ENCODE peak calls at places on chromosomes 1 and 21, in eight cellular contexts. One of them, this sample, is unnamed.

GRCh38 chr1:218686258-218686657 is 341.1 kb downstream of the TGFB2 start:
- DNase-seq in neural progenitor cell: no peak
- DNase-seq in kidney epithelial cell: no peak
- DNase-seq in AG04450: peak; percentile 39
- DNase-seq in cardiac muscle cell: no peak
- DNase-seq in right lobe of liver: no peak
- DNase-seq in IMR-90: peak; percentile 79
- DNase-seq in HFF-Myc: peak; percentile 53
- DNase-seq in this sample: no peak

GRCh38 chr1:233904979-233905415 is 521 bp downstream of the SLC35F3 start:
- DNase-seq in neural progenitor cell: no peak
- DNase-seq in kidney epithelial cell: no peak
- DNase-seq in AG04450: no peak
- DNase-seq in cardiac muscle cell: no peak
- DNase-seq in right lobe of liver: no peak
- DNase-seq in IMR-90: no peak
- DNase-seq in HFF-Myc: no peak
- DNase-seq in this sample: no peak

GRCh38 chr1:51564124-51564523 is 45.1 kb upstream of the EPS15 start:
- DNase-seq in neural progenitor cell: no peak
- DNase-seq in kidney epithelial cell: no peak
- DNase-seq in AG04450: no peak
- DNase-seq in cardiac muscle cell: no peak
- DNase-seq in right lobe of liver: no peak
- DNase-seq in IMR-90: peak; percentile 74
- DNase-seq in HFF-Myc: no peak
- DNase-seq in this sample: no peak

GRCh38 chr1:116153692-116154031 is 42.5 kb downstream of the MAB21L3 start:
- DNase-seq in neural progenitor cell: no peak
- DNase-seq in kidney epithelial cell: no peak
- DNase-seq in AG04450: no peak
- DNase-seq in cardiac muscle cell: no peak
- DNase-seq in right lobe of liver: no peak
- DNase-seq in IMR-90: no peak
- DNase-seq in HFF-Myc: no peak
- DNase-seq in this sample: no peak

GRCh38 chr1:91622586-91622985 is 121.9 kb downstream of the CDC7 start:
- DNase-seq in neural progenitor cell: no peak
- DNase-seq in kidney epithelial cell: no peak
- DNase-seq in AG04450: no peak
- DNase-seq in cardiac muscle cell: no peak
- DNase-seq in right lobe of liver: no peak
- DNase-seq in IMR-90: no peak
- DNase-seq in HFF-Myc: no peak
- DNase-seq in this sample: peak; percentile 71

GRCh38 chr1:210678306-210678705 is 349.6 kb downstream of the HHAT start:
- DNase-seq in neural progenitor cell: no peak
- DNase-seq in kidney epithelial cell: no peak
- DNase-seq in AG04450: no peak
- DNase-seq in cardiac muscle cell: no peak
- DNase-seq in right lobe of liver: no peak
- DNase-seq in IMR-90: no peak
- DNase-seq in HFF-Myc: no peak
- DNase-seq in this sample: no peak

GRCh38 chr1:26016944-26017545 is 4.5 kb upstream of the EXTL1 start:
- DNase-seq in neural progenitor cell: no peak
- DNase-seq in kidney epithelial cell: no peak
- DNase-seq in AG04450: no peak
- DNase-seq in cardiac muscle cell: no peak
- DNase-seq in right lobe of liver: no peak
- DNase-seq in IMR-90: no peak
- DNase-seq in HFF-Myc: no peak
- DNase-seq in this sample: no peak

GRCh38 chr1:233172201-233172600 is 123.3 kb downstream of the PCNX2 start:
- DNase-seq in neural progenitor cell: no peak
- DNase-seq in kidney epithelial cell: no peak
- DNase-seq in AG04450: no peak
- DNase-seq in cardiac muscle cell: no peak
- DNase-seq in right lobe of liver: no peak
- DNase-seq in IMR-90: peak; percentile 15
- DNase-seq in HFF-Myc: no peak
- DNase-seq in this sample: no peak

GRCh38 chr1:164868990-164869389 is 310.0 kb downstream of the PBX1 start:
- DNase-seq in neural progenitor cell: no peak
- DNase-seq in kidney epithelial cell: no peak
- DNase-seq in AG04450: no peak
- DNase-seq in cardiac muscle cell: no peak
- DNase-seq in right lobe of liver: no peak
- DNase-seq in IMR-90: no peak
- DNase-seq in HFF-Myc: no peak
- DNase-seq in this sample: no peak

GRCh38 chr1:107682467-107682866 is 282.5 kb downstream of the VAV3 start:
- DNase-seq in neural progenitor cell: no peak
- DNase-seq in kidney epithelial cell: no peak
- DNase-seq in AG04450: no peak
- DNase-seq in cardiac muscle cell: no peak
- DNase-seq in right lobe of liver: no peak
- DNase-seq in IMR-90: no peak
- DNase-seq in HFF-Myc: no peak
- DNase-seq in this sample: no peak

GRCh38 chr1:211606914-211607751 is 28.2 kb upstream of the SLC30A1 start:
- DNase-seq in neural progenitor cell: no peak
- DNase-seq in kidney epithelial cell: no peak
- DNase-seq in AG04450: no peak
- DNase-seq in cardiac muscle cell: no peak
- DNase-seq in right lobe of liver: no peak
- DNase-seq in IMR-90: no peak
- DNase-seq in HFF-Myc: no peak
- DNase-seq in this sample: no peak

GRCh38 chr1:43991200-43991475 is 261 bp upstream of the CCDC24 start:
- DNase-seq in neural progenitor cell: no peak
- DNase-seq in kidney epithelial cell: no peak
- DNase-seq in AG04450: no peak
- DNase-seq in cardiac muscle cell: no peak
- DNase-seq in right lobe of liver: no peak
- DNase-seq in IMR-90: no peak
- DNase-seq in HFF-Myc: no peak
- DNase-seq in this sample: no peak

GRCh38 chr1:45526135-45526644 is 4.5 kb upstream of the PRDX1 start:
- DNase-seq in neural progenitor cell: no peak
- DNase-seq in kidney epithelial cell: no peak
- DNase-seq in AG04450: no peak
- DNase-seq in cardiac muscle cell: no peak
- DNase-seq in right lobe of liver: no peak
- DNase-seq in IMR-90: no peak
- DNase-seq in HFF-Myc: no peak
- DNase-seq in this sample: no peak

GRCh38 chr1:45518910-45519309 is 2.8 kb downstream of the PRDX1 start:
- DNase-seq in neural progenitor cell: peak; percentile 39
- DNase-seq in kidney epithelial cell: no peak
- DNase-seq in AG04450: no peak
- DNase-seq in cardiac muscle cell: no peak
- DNase-seq in right lobe of liver: no peak
- DNase-seq in IMR-90: no peak
- DNase-seq in HFF-Myc: no peak
- DNase-seq in this sample: no peak

GRCh38 chr1:45516465-45516864 is 5.2 kb downstream of the PRDX1 start:
- DNase-seq in neural progenitor cell: no peak
- DNase-seq in kidney epithelial cell: no peak
- DNase-seq in AG04450: no peak
- DNase-seq in cardiac muscle cell: no peak
- DNase-seq in right lobe of liver: no peak
- DNase-seq in IMR-90: no peak
- DNase-seq in HFF-Myc: no peak
- DNase-seq in this sample: no peak

GRCh38 chr1:45522324-45523104 is 830 bp upstream of the PRDX1 start:
- DNase-seq in neural progenitor cell: no peak
- DNase-seq in kidney epithelial cell: no peak
- DNase-seq in AG04450: no peak
- DNase-seq in cardiac muscle cell: no peak
- DNase-seq in right lobe of liver: no peak
- DNase-seq in IMR-90: peak; percentile 64
- DNase-seq in HFF-Myc: no peak
- DNase-seq in this sample: no peak

DNA sequence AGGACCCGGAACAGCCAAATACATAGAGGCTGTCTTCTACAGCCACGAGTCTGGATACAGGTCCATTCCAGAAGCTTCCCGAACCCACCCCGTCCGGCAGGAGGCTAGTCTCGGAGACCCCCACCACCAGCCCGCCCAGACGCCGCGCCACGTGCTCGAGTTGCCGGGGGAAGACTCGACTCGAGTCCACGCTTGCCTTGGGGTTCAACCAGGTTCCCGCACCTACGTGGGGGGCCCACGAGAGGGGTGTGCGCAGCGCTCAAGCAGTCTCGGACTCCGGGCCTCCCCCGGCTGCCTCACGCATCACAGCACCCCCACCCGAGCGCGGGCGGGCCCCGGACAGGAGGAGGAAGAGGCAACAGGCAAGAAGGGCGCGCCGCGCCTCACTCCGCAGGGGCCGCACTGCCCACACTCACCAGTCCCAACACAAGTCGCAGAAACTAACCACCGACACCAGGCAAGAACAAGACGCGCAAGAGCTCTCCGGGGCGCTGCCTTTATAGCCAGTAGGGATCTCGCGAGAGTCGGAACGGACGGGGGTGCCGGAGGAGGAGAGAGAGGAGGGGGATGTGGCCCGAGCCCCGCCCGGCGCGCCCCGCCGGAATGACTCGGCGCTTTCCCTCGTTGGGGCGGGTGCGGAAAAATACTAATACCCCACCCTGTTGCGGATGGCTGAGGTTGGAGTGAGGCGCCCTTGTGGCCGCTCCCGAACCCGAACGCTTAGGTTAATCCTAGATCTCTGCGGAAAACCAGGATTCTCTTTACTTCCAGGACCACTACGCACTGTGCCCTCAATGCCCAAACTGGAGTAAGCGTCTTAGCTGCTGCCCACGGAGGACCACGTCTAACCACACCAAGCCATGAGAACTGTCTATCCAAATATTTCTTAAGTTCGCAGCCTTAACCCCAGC is at the start of gene PRDX1:
- DNase-seq in neural progenitor cell: peak; percentile 96
- DNase-seq in kidney epithelial cell: no peak
- DNase-seq in AG04450: peak; percentile 91
- DNase-seq in cardiac muscle cell: peak; percentile 95
- DNase-seq in right lobe of liver: peak; percentile 97
- DNase-seq in IMR-90: peak; percentile 94
- DNase-seq in HFF-Myc: peak; percentile 87
- DNase-seq in this sample: peak; percentile 96
- TF ChIP-seq CTCF in neural progenitor cell: peak; percentile 17
- TF ChIP-seq CTCF in kidney epithelial cell: no peak
- TF ChIP-seq CTCF in AG04450: peak; percentile 26
- TF ChIP-seq CTCF in cardiac muscle cell: peak; percentile 13
- TF ChIP-seq CTCF in right lobe of liver: peak; percentile 6
- TF ChIP-seq CTCF in IMR-90: peak; percentile 14
- TF ChIP-seq CTCF in HFF-Myc: no peak
- TF ChIP-seq CTCF in this sample: no peak

DNA sequence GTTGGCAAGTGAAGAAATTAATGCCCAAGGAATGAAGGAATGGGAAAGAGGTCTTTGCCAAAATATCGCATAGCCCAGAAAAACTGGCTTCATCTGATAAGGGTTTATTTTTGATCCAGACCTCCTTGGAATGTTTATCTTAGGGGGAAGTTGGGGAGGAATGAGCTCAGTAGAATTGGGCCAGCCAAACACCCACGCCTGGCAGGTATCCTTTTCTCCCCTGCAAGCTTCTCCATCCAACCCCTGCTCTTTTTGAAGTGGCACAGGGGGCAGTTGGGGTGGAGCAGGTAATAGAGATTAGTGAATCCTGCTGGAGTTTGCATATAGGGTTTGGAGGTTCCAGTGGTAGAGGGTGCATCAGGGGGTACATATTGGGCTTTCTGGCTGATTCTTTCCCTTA is 21.1 kb downstream of the INTS3 start:
- DNase-seq in neural progenitor cell: no peak
- DNase-seq in kidney epithelial cell: no peak
- DNase-seq in AG04450: no peak
- DNase-seq in cardiac muscle cell: no peak
- DNase-seq in right lobe of liver: no peak
- DNase-seq in IMR-90: no peak
- DNase-seq in HFF-Myc: no peak
- DNase-seq in this sample: no peak
- H3K4me3 ChIP-seq in neural progenitor cell: no peak overlapping the region
- H3K4me3 ChIP-seq in kidney epithelial cell: no peak overlapping the region
- H3K4me3 ChIP-seq in AG04450: no peak overlapping the region
- H3K4me3 ChIP-seq in cardiac muscle cell: no peak overlapping the region
- H3K4me3 ChIP-seq in right lobe of liver: no peak overlapping the region
- H3K4me3 ChIP-seq in IMR-90: no peak overlapping the region
- H3K4me3 ChIP-seq in HFF-Myc: no peak overlapping the region
- H3K4me3 ChIP-seq in this sample: no peak overlapping the region

DNA sequence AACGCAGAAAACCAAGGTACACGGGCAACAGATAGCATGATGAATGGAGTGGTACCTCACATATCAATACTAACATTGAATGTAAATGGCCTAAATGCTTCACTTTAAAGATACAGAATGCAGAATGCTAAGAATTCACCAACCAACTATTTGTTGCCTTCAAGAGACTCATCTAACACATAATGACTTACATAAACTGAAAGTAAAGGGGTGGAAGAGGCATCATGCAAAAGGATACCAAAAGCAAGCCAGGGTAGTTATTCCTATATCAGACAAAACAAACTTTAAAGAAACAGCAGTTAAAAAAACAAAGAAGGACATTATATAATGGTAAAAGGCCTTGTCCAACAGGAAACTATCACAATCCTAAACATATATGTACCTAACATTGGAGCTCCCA is 137.1 kb upstream of the APP start:
- DNase-seq in neural progenitor cell: no peak
- DNase-seq in kidney epithelial cell: no peak
- DNase-seq in AG04450: no peak
- DNase-seq in cardiac muscle cell: no peak
- DNase-seq in right lobe of liver: no peak
- DNase-seq in IMR-90: no peak
- DNase-seq in HFF-Myc: no peak
- DNase-seq in this sample: no peak
- TF ChIP-seq CTCF in neural progenitor cell: no peak
- TF ChIP-seq CTCF in kidney epithelial cell: no peak
- TF ChIP-seq CTCF in AG04450: no peak
- TF ChIP-seq CTCF in cardiac muscle cell: no peak
- TF ChIP-seq CTCF in right lobe of liver: no peak
- TF ChIP-seq CTCF in IMR-90: no peak
- TF ChIP-seq CTCF in HFF-Myc: no peak
- TF ChIP-seq CTCF in this sample: no peak

DNA sequence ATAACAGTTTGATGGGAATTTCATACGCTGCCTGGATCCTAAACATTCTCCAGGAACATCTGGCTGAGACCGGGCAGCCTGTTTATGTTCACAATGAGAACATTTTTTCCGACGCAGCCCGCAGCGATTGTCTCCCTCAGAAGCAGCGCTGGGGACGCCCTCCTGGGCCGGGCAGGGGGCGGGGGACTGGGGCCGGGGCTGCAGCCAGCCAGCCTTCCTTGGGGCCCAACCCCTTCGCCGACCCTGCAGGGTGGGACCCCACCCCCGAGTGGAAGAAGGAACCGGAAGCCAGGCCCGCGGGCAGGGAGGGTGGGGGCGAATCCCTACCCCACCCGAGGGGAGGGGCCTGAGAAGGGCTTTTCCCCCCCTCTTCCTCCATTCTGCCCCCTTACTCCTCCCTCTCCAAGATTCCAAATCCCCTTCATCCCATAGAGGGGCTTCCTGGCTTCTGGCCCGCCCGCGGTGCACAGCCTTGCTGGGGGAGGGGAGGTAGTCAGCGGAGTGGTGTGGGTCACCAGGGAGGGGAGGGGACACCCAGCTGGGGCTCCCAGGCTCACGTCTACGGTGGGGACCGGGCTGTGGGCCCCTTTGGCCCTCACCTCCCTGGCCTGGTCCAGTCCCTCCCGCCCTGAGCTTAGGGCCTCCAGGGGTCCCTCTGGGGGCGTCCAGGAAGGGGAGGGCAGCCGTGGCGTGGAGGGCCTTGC is 60.6 kb downstream of the WNT9A start:
- DNase-seq in neural progenitor cell: peak; percentile 61
- DNase-seq in kidney epithelial cell: no peak
- DNase-seq in AG04450: peak; percentile 30
- DNase-seq in cardiac muscle cell: no peak
- DNase-seq in right lobe of liver: peak; percentile 50
- DNase-seq in IMR-90: peak; percentile 45
- DNase-seq in HFF-Myc: peak; percentile 51
- DNase-seq in this sample: peak; percentile 32
- H3K4me3 ChIP-seq in neural progenitor cell: peak overlapping the region; percentile 29
- H3K4me3 ChIP-seq in kidney epithelial cell: peak overlapping the region; percentile 17
- H3K4me3 ChIP-seq in AG04450: peak overlapping the region; percentile 25
- H3K4me3 ChIP-seq in cardiac muscle cell: no peak overlapping the region
- H3K4me3 ChIP-seq in right lobe of liver: peak overlapping the region; percentile 29
- H3K4me3 ChIP-seq in IMR-90: no peak overlapping the region
- H3K4me3 ChIP-seq in HFF-Myc: peak overlapping the region; percentile 13
- H3K4me3 ChIP-seq in this sample: no peak overlapping the region